ENCODE peak calls at places on chromosome 18, in four cellular contexts. O is brain microvascular endothelial cell, G is lower lobe of right lung, I is transverse colon. U is an unnamed sample. For H3K27me3, the result is how much of the 10 kb centered on the place peaks cover.

GRCh38 chr18:54202851-54203250 is 21.6 kb downstream of the MBD2 start:
- DNase-seq in I (no peak), G (no peak), O (no peak), U (no peak)

GRCh38 chr18:8797206-8797605 is 91.8 kb downstream of the MTCL1 start:
- DNase-seq in I (peak), G (no peak), O (no peak), U (no peak)

GRCh38 chr18:32324173-32324572 is 134.3 kb downstream of the MEP1B start:
- DNase-seq in O (no peak), G (no peak), I (no peak), U (no peak)

GRCh38 chr18:5600376-5601071 is 56.7 kb upstream of the EPB41L3 start:
- DNase-seq in O (no peak), G (no peak), I (no peak), U (no peak)

GRCh38 chr18:67135981-67136380 is 380.5 kb downstream of the DSEL start:
- DNase-seq in O (no peak), G (no peak), I (no peak), U (no peak)

GRCh38 chr18:73774836-73775509 is 372.7 kb downstream of the FBXO15 start:
- DNase-seq in I (no peak), G (no peak), O (no peak), U (no peak)

GRCh38 chr18:74268175-74268574 is 23.6 kb downstream of the CYB5A start:
- DNase-seq in G (no peak), O (no peak), I (no peak), U (no peak)

GRCh38 chr18:76697441-76697901 is 124.9 kb upstream of the ZNF236 start:
- DNase-seq in G (no peak), I (peak), O (no peak), U (peak)

GRCh38 chr18:26963292-26963691 is 97.8 kb upstream of the AQP4 start:
- DNase-seq in I (no peak), G (no peak), O (no peak), U (no peak)

GRCh38 chr18:35178260-35178659 is 62.6 kb upstream of the ZNF397 start:
- DNase-seq in O (peak), I (no peak), G (no peak), U (no peak)

GRCh38 chr18:49668583-49669290 is 106.9 kb downstream of the LIPG start:
- DNase-seq in O (no peak), G (no peak), I (peak), U (peak)

GRCh38 chr18:45658756-45659155 is 43.5 kb downstream of the SLC14A2 start:
- DNase-seq in G (no peak), O (peak), I (no peak), U (no peak)

GRCh38 chr18:36284671-36285295 is 12.7 kb upstream of the FHOD3 start:
- DNase-seq in O (peak), G (no peak), I (peak), U (peak)

GRCh38 chr18:11989966-11990380 is 8.7 kb downstream of the IMPA2 start:
- DNase-seq in O (no peak), G (no peak), I (no peak), U (peak)

GRCh38 chr18:34028341-34028740 is 196.4 kb downstream of the NOL4 start:
- DNase-seq in I (peak), O (no peak), G (no peak), U (no peak)

GRCh38 chr18:38634117-38634516 is 1068.5 kb upstream of the CELF4 start:
- DNase-seq in G (no peak), O (no peak), I (no peak), U (no peak)

GRCh38 chr18:57025525-57025924 is 121.4 kb upstream of the BOD1L2 start:
- DNase-seq in G (no peak), O (no peak), I (no peak), U (no peak)

GRCh38 chr18:38297910-38298309 is 732.3 kb upstream of the CELF4 start:
- DNase-seq in G (no peak), O (no peak), I (no peak), U (peak)

GRCh38 chr18:58640891-58641610 is 12.2 kb upstream of the ALPK2 start:
- DNase-seq in G (no peak), O (no peak), I (no peak), U (no peak)

GRCh38 chr18:39318462-39318861 is 1752.9 kb upstream of the CELF4 start:
- DNase-seq in I (no peak), O (no peak), G (no peak), U (no peak)

GRCh38 chr18:11327656-11328055 is 178.3 kb upstream of the PIEZO2 start:
- DNase-seq in G (no peak), I (no peak), O (no peak), U (no peak)

GRCh38 chr18:76699923-76700322 is 122.4 kb upstream of the ZNF236 start:
- DNase-seq in G (no peak), I (no peak), O (no peak), U (no peak)

GRCh38 chr18:7000484-7001096 is 117.0 kb downstream of the LAMA1 start:
- DNase-seq in G (no peak), O (peak), I (no peak), U (peak)

GRCh38 chr18:75154997-75155396 is 53.9 kb downstream of the PTGR3 start:
- DNase-seq in G (no peak), O (no peak), I (no peak), U (no peak)

GRCh38 chr18:39453356-39453755 is 1887.8 kb upstream of the CELF4 start:
- DNase-seq in G (no peak), I (no peak), O (no peak), U (no peak)

GRCh38 chr18:49447810-49448745 is 12.4 kb downstream of the DYM start:
- DNase-seq in O (peak), I (peak), G (no peak), U (peak)

GRCh38 chr18:47283476-47283875 is 32.0 kb upstream of the SKOR2 start:
- DNase-seq in G (no peak), I (no peak), O (peak), U (peak)

GRCh38 chr18:48949051-48949605 is 1.6 kb downstream of the SMAD7 start:
- DNase-seq in G (peak), I (peak), O (no peak), U (no peak)

GRCh38 chr18:11849279-11849678 is 1.9 kb upstream of the CHMP1B start:
- DNase-seq in O (no peak), G (no peak), I (no peak), U (no peak)

GRCh38 chr18:31410716-31411483 is 34.3 kb downstream of the DSG4 start:
- DNase-seq in G (no peak), I (no peak), O (no peak), U (peak)

GRCh38 chr18:39960545-39960944 is 1994.5 kb upstream of the PIK3C3 start:
- DNase-seq in O (peak), I (no peak), G (no peak), U (no peak)

GRCh38 chr18:57709335-57709734 is 87.7 kb upstream of the NARS1 start:
- DNase-seq in O (no peak), G (no peak), I (no peak), U (no peak)

GRCh38 chr18:74288041-74288440 is 3.7 kb downstream of the CYB5A start:
- DNase-seq in O (no peak), G (no peak), I (no peak), U (no peak)

GRCh38 chr18:54774971-54775665 is 53.2 kb upstream of the RAB27B start:
- DNase-seq in G (no peak), I (no peak), O (no peak), U (no peak)

GRCh38 chr18:46222093-46222492 is 117.9 kb downstream of the HAUS1 start:
- DNase-seq in O (no peak), I (no peak), G (no peak), U (no peak)

GRCh38 chr18:54080854-54081253 is 143.6 kb downstream of the MBD2 start:
- DNase-seq in O (no peak), G (no peak), I (no peak), U (no peak)

GRCh38 chr18:60980422-60981005 is 352.7 kb upstream of the CDH20 start:
- DNase-seq in G (no peak), O (no peak), I (no peak), U (no peak)

GRCh38 chr18:31744661-31745060 is 16.0 kb downstream of the SLC25A52 start:
- DNase-seq in O (no peak), G (no peak), I (no peak), U (no peak)

GRCh38 chr18:33404244-33404873 is 36.2 kb downstream of the CCDC178 start:
- DNase-seq in G (no peak), I (no peak), O (no peak), U (no peak)

GRCh38 chr18:63676927-63677326 is 15.2 kb upstream of the SERPINB3 start:
- DNase-seq in G (no peak), O (no peak), I (no peak), U (no peak)
- H3K4me3 ChIP-seq in G (no peak), O (no peak), I (no peak), U (no peak)

GRCh38 chr18:533995-534601 is 33.6 kb upstream of the COLEC12 start:
- DNase-seq in G (no peak), O (no peak), I (no peak), U (no peak)
- H3K27me3 ChIP-seq in G (under half), O (under half), I (under half), U (under half)

GRCh38 chr18:13381907-13382682 is 163.5 kb downstream of the LDLRAD4 start:
- DNase-seq in I (peak), O (peak), G (peak), U (no peak)
- H3K4me3 ChIP-seq in I (no peak), O (peak), G (peak), U (no peak)

GRCh38 chr18:13871701-13872100 is 43.6 kb downstream of the MC2R start:
- DNase-seq in O (no peak), G (no peak), I (no peak), U (peak)
- H3K27me3 ChIP-seq in O (under half), G (under half), I (under half), U (under half)

DNA sequence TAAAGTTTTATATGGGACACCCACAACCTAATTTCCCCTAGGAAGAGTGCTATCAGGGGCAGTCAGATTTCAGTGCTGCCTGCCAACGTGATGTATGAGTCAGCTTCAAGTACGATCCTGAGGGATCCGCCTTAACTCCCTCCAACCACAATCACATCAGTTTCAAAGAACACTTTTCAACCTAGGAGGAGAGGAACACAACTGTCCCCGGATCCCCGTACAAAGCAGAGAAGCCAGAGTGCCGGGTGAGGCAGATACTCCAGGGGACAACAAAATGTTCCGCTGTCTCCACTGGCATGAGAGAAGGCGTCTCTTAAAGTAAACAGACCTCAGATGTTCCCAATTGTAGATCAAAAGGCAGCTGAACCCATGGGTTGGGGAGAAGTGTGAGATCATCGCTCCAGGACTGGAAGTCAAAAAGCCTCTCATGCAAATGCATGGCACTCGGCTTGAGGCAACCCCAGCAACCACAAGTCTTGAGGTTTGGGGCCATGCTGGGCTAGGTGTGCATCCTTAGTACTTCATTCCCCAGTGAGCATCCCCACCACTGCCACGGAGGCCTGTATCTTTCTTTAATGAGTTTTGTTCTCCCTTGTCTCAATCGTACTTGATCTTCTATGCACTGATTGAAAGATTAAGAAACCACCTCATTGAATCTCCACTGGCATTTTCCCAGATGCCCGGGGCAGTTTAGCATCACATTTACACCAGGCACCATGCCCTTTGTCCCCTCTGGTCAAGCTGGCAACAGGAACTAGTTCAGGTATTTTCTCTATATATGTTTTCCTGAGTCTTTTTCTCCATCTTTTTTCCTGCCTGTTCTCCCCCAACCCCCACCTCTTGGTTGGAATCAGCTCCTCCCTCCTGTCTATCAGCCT is 91.0 kb upstream of the CCBE1 start:
- DNase-seq in O (peak), G (no peak), I (no peak), U (peak)
- H3K4me3 ChIP-seq in O (no peak), G (no peak), I (no peak), U (no peak)

GRCh38 chr18:78546281-78546680 is 433.3 kb upstream of the SALL3 start:
- DNase-seq in G (no peak), O (no peak), I (no peak), U (no peak)

GRCh38 chr18:78543201-78543725 is 436.4 kb upstream of the SALL3 start:
- DNase-seq in I (no peak), O (no peak), G (no peak), U (no peak)

GRCh38 chr18:78540636-78541400 is 438.8 kb upstream of the SALL3 start:
- DNase-seq in G (no peak), O (no peak), I (no peak), U (no peak)

GRCh38 chr18:78538669-78539440 is 440.8 kb upstream of the SALL3 start:
- DNase-seq in I (no peak), G (no peak), O (no peak), U (no peak)

GRCh38 chr18:78542204-78542603 is 437.4 kb upstream of the SALL3 start:
- DNase-seq in I (peak), O (no peak), G (peak), U (peak)
- H3K27me3 ChIP-seq in I (under half), O (under half), G (under half), U (under half)

DNA sequence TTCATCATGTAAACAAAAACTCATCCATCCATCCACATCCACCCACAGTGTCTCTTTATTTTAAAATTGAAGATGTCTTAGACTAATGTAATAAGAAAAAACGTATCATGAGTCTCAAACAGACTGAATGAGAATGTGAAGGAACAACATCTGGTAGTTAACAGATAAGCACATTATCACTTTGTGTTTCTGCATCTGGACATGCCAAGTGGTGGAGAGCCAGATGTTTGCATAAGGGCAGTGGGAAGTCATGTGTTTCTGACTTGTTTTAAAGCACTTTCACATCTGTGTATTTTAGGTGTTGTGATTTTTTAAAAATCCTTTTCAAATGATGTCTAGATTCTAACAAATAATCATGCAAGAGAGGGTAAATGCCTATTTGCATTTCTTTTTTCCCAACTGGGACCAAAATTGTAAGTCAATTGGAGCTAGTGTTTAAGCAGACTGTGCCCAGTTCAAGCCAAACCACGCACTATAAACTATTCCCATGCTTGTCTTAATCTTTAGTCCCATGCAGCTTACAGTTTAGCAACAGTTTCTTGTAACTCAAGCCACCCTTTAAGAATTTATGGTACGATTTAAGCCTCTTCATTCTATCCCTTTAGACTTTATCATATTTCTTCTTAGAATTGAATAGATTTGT is 272.7 kb upstream of the DOK6 start:
- DNase-seq in G (no peak), O (no peak), I (no peak), U (no peak)
- H3K4me3 ChIP-seq in G (no peak), O (no peak), I (no peak), U (no peak)

GRCh38 chr18:23842305-23842704 is 153.1 kb downstream of the LAMA3 start:
- DNase-seq in G (no peak), I (no peak), O (no peak), U (no peak)

GRCh38 chr18:23849141-23849540 is 159.9 kb downstream of the LAMA3 start:
- DNase-seq in O (no peak), G (no peak), I (no peak), U (no peak)

GRCh38 chr18:23847321-23847986 is 158.2 kb downstream of the LAMA3 start:
- DNase-seq in O (no peak), I (no peak), G (no peak), U (no peak)

GRCh38 chr18:23845988-23846630 is 156.9 kb downstream of the LAMA3 start:
- DNase-seq in I (no peak), G (no peak), O (no peak), U (no peak)

DNA sequence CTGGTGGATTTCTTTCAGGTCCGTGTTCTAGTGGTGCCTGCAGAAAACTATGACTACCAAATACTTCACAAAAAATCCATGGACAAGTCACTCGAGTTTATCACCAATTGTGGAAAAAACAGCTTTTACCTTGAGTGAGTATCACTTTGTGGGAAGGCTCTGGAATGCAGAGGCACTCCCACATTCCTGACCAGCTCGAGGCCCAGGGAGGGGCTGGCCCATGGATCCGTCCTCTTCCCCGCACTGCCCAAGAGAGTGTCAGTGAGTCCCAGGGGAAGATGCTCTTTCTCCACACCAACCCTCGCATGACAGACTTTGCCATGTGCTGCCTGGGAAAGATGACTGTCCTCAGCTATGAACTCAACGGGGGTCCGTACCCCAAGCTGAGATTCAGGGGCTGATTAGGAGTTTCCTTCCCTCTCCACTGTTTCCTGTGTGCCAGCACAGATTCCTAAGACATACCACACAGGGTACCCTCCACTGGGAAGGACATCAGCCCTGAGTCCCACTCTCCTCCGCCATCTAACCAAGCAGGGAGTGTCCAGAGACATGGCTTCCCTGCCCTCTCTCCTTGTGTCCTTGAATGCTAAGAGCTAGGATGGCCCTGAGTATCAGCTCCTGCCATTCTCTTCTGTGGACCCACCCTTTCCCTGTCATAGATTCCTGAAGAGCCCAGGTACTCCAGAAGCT is 155.9 kb downstream of the LAMA3 start:
- DNase-seq in I (no peak), G (no peak), O (no peak), U (peak)
- H3K27me3 ChIP-seq in I (under half), G (under half), O (under half), U (under half)

U was measured in H7.